ENCODE peak calls at places on chromosomes 3 and 15, in eight cellular contexts. H, D, C, U, M, L, A and K are unnamed samples.

GRCh38 chr15:69303337-69304175 is 4.8 kb downstream of the PAQR5 start:
- DNase-seq in L (no peak), H (no peak), C (no peak), U (peak), M (no peak), A (no peak), D (no peak), K (no peak)

GRCh38 chr15:66822576-66822975 is 120.5 kb downstream of the SMAD6 start:
- DNase-seq in H (no peak), M (no peak), A (no peak), D (no peak), C (no peak), U (no peak), L (no peak), K (no peak)

GRCh38 chr3:186700267-186700666 is 16.9 kb upstream of the KNG1 start:
- DNase-seq in D (no peak), L (no peak), A (no peak), C (no peak), M (no peak), U (no peak), H (no peak), K (no peak)

GRCh38 chr3:183291511-183292031 is 38.5 kb downstream of the B3GNT5 start:
- DNase-seq in U (peak), A (no peak), M (no peak), C (no peak), D (no peak), L (no peak), H (no peak), K (peak)

GRCh38 chr15:97224191-97224641 is 736.3 kb upstream of the ARRDC4 start:
- DNase-seq in D (no peak), M (no peak), U (no peak), H (no peak), L (no peak), C (no peak), A (no peak), K (no peak)

GRCh38 chr3:33911525-33912322 is 113.3 kb downstream of the PDCD6IP start:
- DNase-seq in M (no peak), H (no peak), C (no peak), D (no peak), U (peak), L (no peak), A (no peak), K (no peak)

GRCh38 chr3:71245971-71246860 is 337.3 kb downstream of the FOXP1 start:
- DNase-seq in D (no peak), L (no peak), H (peak), C (no peak), U (no peak), A (no peak), M (no peak), K (peak)

GRCh38 chr3:142065932-142066331 is 83.4 kb downstream of the TFDP2 start:
- DNase-seq in A (no peak), C (no peak), U (no peak), M (no peak), H (no peak), L (no peak), D (no peak), K (no peak)

GRCh38 chr3:124812291-124813265 is 74.6 kb downstream of the ITGB5 start:
- DNase-seq in A (no peak), C (peak), L (no peak), U (peak), D (no peak), H (peak), M (no peak), K (peak)

GRCh38 chr3:52001443-52001974 is 5.8 kb upstream of the RPL29 start:
- DNase-seq in C (peak), M (no peak), L (peak), A (peak), H (peak), U (peak), D (peak), K (peak)

GRCh38 chr3:99823723-99824711 is 6.4 kb downstream of the CMSS1 start:
- DNase-seq in U (no peak), L (no peak), A (no peak), H (peak), C (no peak), D (no peak), M (no peak), K (no peak)

GRCh38 chr15:43210807-43211206 is 10.0 kb downstream of the EPB42 start:
- DNase-seq in A (no peak), U (no peak), C (no peak), M (no peak), D (no peak), L (no peak), H (no peak), K (no peak)

GRCh38 chr3:126448141-126448892 is 27.4 kb downstream of the ZXDC start:
- DNase-seq in A (no peak), M (no peak), D (no peak), U (no peak), H (peak), C (no peak), L (no peak), K (no peak)

GRCh38 chr15:77856718-77857346 is 220.7 kb downstream of the TBC1D2B start:
- DNase-seq in M (no peak), U (no peak), L (no peak), H (peak), D (no peak), A (no peak), C (no peak), K (no peak)

GRCh38 chr15:53193149-53193548 is 403.0 kb upstream of the ONECUT1 start:
- DNase-seq in L (no peak), A (no peak), M (no peak), D (no peak), U (no peak), C (peak), H (no peak), K (peak)

GRCh38 chr15:88454867-88455810 is 12.0 kb downstream of the MRPL46 start:
- DNase-seq in L (no peak), A (peak), U (peak), C (peak), M (peak), H (peak), D (no peak), K (peak)

GRCh38 chr3:59818-60217 is 136.7 kb upstream of the CHL1 start:
- DNase-seq in L (no peak), C (no peak), A (no peak), U (no peak), H (no peak), M (no peak), D (no peak), K (peak)

GRCh38 chr3:158084661-158085060 is 21.6 kb downstream of the SHOX2 start:
- DNase-seq in M (no peak), U (no peak), D (no peak), C (no peak), L (no peak), H (no peak), A (no peak), K (no peak)

GRCh38 chr15:85950101-85950500 is 129.6 kb upstream of the AGBL1 start:
- DNase-seq in C (no peak), A (no peak), M (no peak), H (no peak), D (no peak), L (no peak), U (no peak), K (no peak)

GRCh38 chr3:124698030-124698770 is 32.1 kb upstream of the UMPS start:
- DNase-seq in U (no peak), A (no peak), D (no peak), L (no peak), H (no peak), M (no peak), C (no peak), K (no peak)

GRCh38 chr3:17044844-17045243 is 160.1 kb downstream of the PLCL2 start:
- DNase-seq in M (no peak), A (no peak), C (no peak), U (no peak), D (no peak), H (peak), L (no peak), K (no peak)

GRCh38 chr3:46878796-46879436 is 1.4 kb downstream of the PTH1R start:
- DNase-seq in U (peak), L (no peak), C (peak), A (no peak), H (no peak), D (no peak), M (no peak), K (peak)

GRCh38 chr3:50316657-50317242 is 5.8 kb downstream of the HYAL2 start:
- DNase-seq in D (peak), U (no peak), L (peak), H (no peak), A (peak), M (no peak), C (peak), K (no peak)

GRCh38 chr3:118543823-118544222 is 490.8 kb downstream of the IGSF11 start:
- DNase-seq in M (no peak), L (no peak), H (no peak), D (no peak), U (no peak), A (no peak), C (no peak), K (peak)

GRCh38 chr3:160444411-160444810 is 5.2 kb downstream of the TRIM59 start:
- DNase-seq in H (peak), A (no peak), L (no peak), M (no peak), D (no peak), U (no peak), C (no peak), K (no peak)

GRCh38 chr3:50364573-50365079 is 5.3 kb upstream of the TMEM115 start:
- DNase-seq in M (no peak), A (no peak), U (no peak), L (no peak), C (peak), H (no peak), D (no peak), K (peak)

GRCh38 chr3:126990024-126990700 is 7.2 kb downstream of the PLXNA1 start:
- DNase-seq in C (no peak), H (no peak), M (no peak), L (no peak), A (no peak), U (no peak), D (no peak), K (no peak)

GRCh38 chr15:98853161-98853560 is 154.4 kb downstream of the PGPEP1L start:
- DNase-seq in C (peak), M (peak), U (peak), A (peak), L (peak), D (peak), H (peak), K (peak)

GRCh38 chr15:51775967-51776816 is 24.8 kb downstream of the TMOD2 start:
- DNase-seq in H (peak), D (peak), C (peak), L (peak), U (peak), M (no peak), A (peak), K (peak)

GRCh38 chr15:99509686-99510461 is 55.9 kb upstream of the MEF2A start:
- DNase-seq in D (no peak), U (no peak), H (no peak), L (no peak), M (no peak), C (no peak), A (no peak), K (no peak)

GRCh38 chr3:69143055-69143454 is 20.7 kb upstream of the LMOD3 start:
- DNase-seq in D (no peak), M (no peak), U (no peak), H (peak), A (no peak), C (no peak), L (no peak), K (no peak)

GRCh38 chr3:58584690-58585004 is 7.5 kb upstream of the FAM107A start:
- DNase-seq in U (no peak), C (no peak), H (no peak), D (no peak), A (no peak), M (no peak), L (no peak), K (no peak)

GRCh38 chr3:125163739-125164601 is 48.6 kb downstream of the SLC12A8 start:
- DNase-seq in U (peak), M (peak), D (no peak), C (peak), A (no peak), H (peak), L (no peak), K (no peak)

GRCh38 chr15:41894791-41895463 is 1.1 kb upstream of the SPTBN5 start:
- DNase-seq in M (peak), H (peak), U (peak), A (peak), C (peak), L (peak), D (peak), K (peak)